ENCODE peak calls at places on chromosome 4, in nine cellular contexts. R is LoVo; X is naive thymus-derived CD4-positive, alpha-beta T cell; N is fibroblast of pulmonary artery; F is NCI-H2081; J is GM12865; T is activated CD4-positive, CD25-positive, alpha-beta regulatory T cell; S is body of pancreas; Z is RPMI7951. I is an unnamed sample.

GRCh38 chr4:171340282-171340681 is 472.9 kb upstream of the GALNTL6 start:
- DNase-seq in R (no peak), X (no peak), N (no peak), F (no peak), J (no peak), T (no peak), S (no peak), Z (no peak), I (no peak)

GRCh38 chr4:152394786-152395185 is 141.1 kb downstream of the FBXW7 start:
- DNase-seq in R (no peak), X (no peak), N (no peak), F (no peak), J (no peak), T (no peak), S (no peak), Z (no peak), I (no peak)

GRCh38 chr4:108738307-108738706 is 24.5 kb downstream of the ETNPPL start:
- DNase-seq in R (no peak), X (no peak), N (no peak), F (no peak), J (no peak), T (no peak), S (no peak), Z (peak; percentile 23), I (peak; percentile 8)

GRCh38 chr4:21946858-21947257 is 1.7 kb downstream of the KCNIP4 start:
- DNase-seq in R (no peak), X (no peak), N (no peak), F (no peak), J (no peak), T (no peak), S (no peak), Z (no peak), I (no peak)

GRCh38 chr4:38386011-38386551 is 277.9 kb upstream of the KLF3 start:
- DNase-seq in R (no peak), X (no peak), N (no peak), F (no peak), J (no peak), T (no peak), S (no peak), Z (no peak), I (no peak)

GRCh38 chr4:53686521-53686920 is 95.2 kb upstream of the LNX1 start:
- DNase-seq in R (no peak), X (no peak), N (no peak), F (no peak), J (no peak), T (no peak), S (no peak), Z (peak; percentile 50), I (no peak)

GRCh38 chr4:103075894-103076776 is at the start of gene SLC9B2:
- DNase-seq in R (peak; percentile 60), X (peak; percentile 68), N (peak; percentile 68), F (peak; percentile 49), J (peak; percentile 73), T (peak; percentile 43), S (peak; percentile 67), Z (peak; percentile 66), I (peak; percentile 62)

GRCh38 chr4:103915224-103915869 is 195.6 kb upstream of the TACR3 start:
- DNase-seq in R (peak; percentile 35), X (no peak), N (peak; percentile 27), F (no peak), J (peak; percentile 68), T (no peak), S (no peak), Z (peak; percentile 6), I (no peak)

GRCh38 chr4:15563871-15564270 is 91.3 kb downstream of the FBXL5 start:
- DNase-seq in R (no peak), X (no peak), N (no peak), F (no peak), J (no peak), T (no peak), S (no peak), Z (no peak), I (no peak)

GRCh38 chr4:75545526-75545925 is 10.3 kb upstream of the ODAPH start:
- DNase-seq in R (no peak), X (no peak), N (no peak), F (no peak), J (no peak), T (no peak), S (no peak), Z (peak; percentile 41), I (peak; percentile 20)

GRCh38 chr4:76457885-76458284 is 22.9 kb downstream of the SHROOM3 start:
- DNase-seq in R (no peak), X (no peak), N (peak; percentile 30), F (no peak), J (no peak), T (no peak), S (no peak), Z (no peak), I (peak; percentile 39)

GRCh38 chr4:2259036-2259540 is 2.8 kb downstream of the MXD4 start:
- DNase-seq in R (no peak), X (no peak), N (no peak), F (no peak), J (no peak), T (no peak), S (peak; percentile 8), Z (no peak), I (no peak)

GRCh38 chr4:110270492-110271197 is 72.2 kb upstream of the ELOVL6 start:
- DNase-seq in R (no peak), X (no peak), N (peak; percentile 42), F (no peak), J (no peak), T (no peak), S (no peak), Z (peak; percentile 68), I (peak; percentile 66)

GRCh38 chr4:119037709-119038463 is 97.7 kb upstream of the MYOZ2 start:
- DNase-seq in R (no peak), X (no peak), N (no peak), F (no peak), J (peak; percentile 57), T (no peak), S (no peak), Z (no peak), I (no peak)

GRCh38 chr4:183594823-183595222 is 64.2 kb downstream of the RWDD4 start:
- DNase-seq in R (no peak), X (no peak), N (no peak), F (no peak), J (no peak), T (no peak), S (no peak), Z (no peak), I (no peak)

GRCh38 chr4:573122-573892 is 2.8 kb downstream of the TMEM271 start:
- DNase-seq in R (no peak), X (no peak), N (no peak), F (no peak), J (no peak), T (no peak), S (no peak), Z (no peak), I (no peak)

GRCh38 chr4:128859887-128860774 is 50.6 kb downstream of the JADE1 start:
- DNase-seq in R (no peak), X (no peak), N (peak; percentile 63), F (no peak), J (peak; percentile 31), T (no peak), S (no peak), Z (peak; percentile 37), I (no peak)

GRCh38 chr4:74632634-74633033 is 161.7 kb downstream of the BTC start:
- DNase-seq in R (peak; percentile 93), X (peak; percentile 71), N (peak; percentile 99), F (no peak), J (no peak), T (no peak), S (no peak), Z (peak; percentile 94), I (peak; percentile 98)

GRCh38 chr4:150739591-150739990 is 157.6 kb downstream of the MAB21L2 start:
- DNase-seq in R (no peak), X (no peak), N (no peak), F (no peak), J (no peak), T (no peak), S (no peak), Z (no peak), I (no peak)

GRCh38 chr4:151407018-151407417 is 2.0 kb upstream of the FHIP1A start:
- DNase-seq in R (no peak), X (no peak), N (no peak), F (no peak), J (no peak), T (no peak), S (no peak), Z (no peak), I (no peak)

GRCh38 chr4:95549246-95550138 is 719 bp upstream of the UNC5C start:
- DNase-seq in R (no peak), X (no peak), N (peak; percentile 58), F (peak; percentile 15), J (peak; percentile 81), T (no peak), S (peak; percentile 31), Z (no peak), I (peak; percentile 25)

GRCh38 chr4:42568610-42569207 is 88.2 kb downstream of the ATP8A1 start:
- DNase-seq in R (peak; percentile 70), X (peak; percentile 59), N (peak; percentile 83), F (peak; percentile 78), J (peak; percentile 85), T (peak; percentile 37), S (peak; percentile 75), Z (peak; percentile 43), I (peak; percentile 69)

GRCh38 chr4:148447672-148448071 is 5.5 kb upstream of the NR3C2 start:
- DNase-seq in R (no peak), X (peak; percentile 39), N (peak; percentile 21), F (no peak), J (no peak), T (no peak), S (peak; percentile 34), Z (no peak), I (no peak)

GRCh38 chr4:96407651-96408342 is 567.9 kb downstream of the PDHA2 start:
- DNase-seq in R (no peak), X (no peak), N (peak; percentile 2), F (peak; percentile 25), J (no peak), T (no peak), S (no peak), Z (no peak), I (peak; percentile 40)

GRCh38 chr4:41281038-41281634 is 24.4 kb downstream of the UCHL1 start:
- DNase-seq in R (peak; percentile 78), X (peak; percentile 40), N (peak; percentile 87), F (peak; percentile 85), J (peak; percentile 77), T (no peak), S (peak; percentile 34), Z (peak; percentile 67), I (peak; percentile 69)

GRCh38 chr4:42151568-42152506 is 618 bp downstream of the BEND4 start:
- DNase-seq in R (no peak), X (no peak), N (peak; percentile 1), F (peak; percentile 78), J (peak; percentile 53), T (peak; percentile 5), S (peak; percentile 12), Z (no peak), I (no peak)

GRCh38 chr4:7769936-7770674 is 169.6 kb downstream of the AFAP1 start:
- DNase-seq in R (no peak), X (no peak), N (peak; percentile 51), F (no peak), J (peak; percentile 35), T (no peak), S (no peak), Z (no peak), I (no peak)

GRCh38 chr4:20532871-20533870 is 167.1 kb upstream of the PACRGL start:
- DNase-seq in R (peak; percentile 33), X (no peak), N (no peak), F (no peak), J (no peak), T (no peak), S (no peak), Z (peak; percentile 71), I (peak; percentile 7)

GRCh38 chr4:125433453-125433852 is 118.7 kb downstream of the FAT4 start:
- DNase-seq in R (no peak), X (no peak), N (peak; percentile 91), F (no peak), J (no peak), T (no peak), S (no peak), Z (peak; percentile 2), I (peak; percentile 74)